ENCODE peak calls at places on chromosomes 6 and 20, in ten cellular contexts. A is body of pancreas, U is A673, P is GM12865, S is breast epithelium, G is cardiac muscle cell, E is astrocyte of the spinal cord, I is H1, W is IMR-90, H is thyroid gland. M is an unnamed sample.

GRCh38 chr6:169933839-169934698 is 182.6 kb downstream of the ERMARD start:
- DNase-seq in U (no peak), H (peak), G (no peak), S (peak), E (no peak), W (no peak), I (no peak), A (peak), P (no peak), M (peak)

GRCh38 chr6:139943391-139943790 is 568.9 kb upstream of the CITED2 start:
- DNase-seq in I (no peak), S (no peak), U (peak), G (no peak), P (no peak), W (peak), E (peak), A (no peak), H (no peak), M (peak)

GRCh38 chr20:29297411-29298270 is 1959.8 kb upstream of the DEFB115 start:
- DNase-seq in A (no peak), P (no peak), U (no peak), H (no peak), I (no peak), G (no peak), W (no peak), E (no peak), S (no peak), M (no peak)

GRCh38 chr20:51531141-51531710 is 11.3 kb downstream of the NFATC2 start:
- DNase-seq in P (peak), S (no peak), I (no peak), A (no peak), H (no peak), U (no peak), E (peak), G (no peak), W (peak), M (no peak)

GRCh38 chr6:32658268-32658897 is 8.1 kb downstream of the HLA-DQB1 start:
- DNase-seq in H (no peak), I (no peak), W (no peak), G (no peak), A (no peak), P (no peak), S (no peak), E (no peak), U (no peak), M (no peak)

GRCh38 chr6:45483501-45483900 is 105.8 kb upstream of the SUPT3H start:
- DNase-seq in E (peak), W (peak), P (no peak), H (no peak), I (no peak), G (no peak), U (peak), S (no peak), A (no peak), M (no peak)

GRCh38 chr20:14264869-14265268 is 72.5 kb downstream of the FLRT3 start:
- DNase-seq in H (no peak), E (peak), W (peak), P (peak), U (peak), A (no peak), G (no peak), I (no peak), S (no peak), M (peak)

GRCh38 chr20:21707999-21708737 is 2.7 kb downstream of the PAX1 start:
- DNase-seq in U (no peak), A (no peak), G (no peak), H (no peak), E (no peak), P (no peak), W (no peak), I (no peak), S (no peak), M (no peak)

GRCh38 chr6:24122139-24122538 is 3.9 kb upstream of the NRSN1 start:
- DNase-seq in P (no peak), U (no peak), H (no peak), W (no peak), G (no peak), E (no peak), I (no peak), S (no peak), A (no peak), M (no peak)

GRCh38 chr6:26468829-26469228 is 11.1 kb downstream of the BTN2A1 start:
- DNase-seq in P (no peak), E (no peak), U (no peak), I (no peak), G (no peak), W (no peak), S (no peak), H (no peak), A (no peak), M (no peak)

GRCh38 chr6:110255356-110255755 is 75.1 kb downstream of the CDC40 start:
- DNase-seq in W (peak), H (peak), P (peak), A (peak), I (peak), G (peak), E (peak), S (no peak), U (peak), M (peak)

DNA sequence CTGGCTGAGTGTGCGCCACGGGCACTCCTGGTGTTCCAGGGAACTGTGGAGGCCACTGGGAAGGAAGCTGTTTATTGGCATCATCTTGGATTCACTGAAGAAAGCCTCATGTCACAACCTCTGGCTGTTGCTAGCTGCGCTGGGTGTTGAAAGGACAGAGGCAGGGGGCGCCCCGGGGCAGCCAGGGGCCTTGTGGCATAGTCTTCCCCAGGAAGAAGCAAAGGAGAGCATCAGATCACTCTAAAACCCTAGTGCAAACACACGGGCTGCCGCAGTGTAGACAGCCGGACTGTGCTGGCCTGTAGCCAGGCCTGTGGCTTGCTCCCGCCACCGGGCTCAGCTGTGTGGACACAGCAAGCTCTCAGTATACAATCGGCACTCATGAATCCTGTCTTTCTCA is 23.8 kb upstream of the SMOC2 start:
- DNase-seq in S (no peak), G (no peak), H (peak), P (no peak), A (no peak), U (no peak), W (no peak), I (peak), E (no peak), M (no peak)
- H3K4me3 ChIP-seq in S (no peak), G (no peak), H (no peak), P (no peak), A (no peak), U (no peak), W (no peak), I (no peak), E (no peak), M (no peak)

GRCh38 chr6:360791-361373 is 30.7 kb upstream of the IRF4 start:
- DNase-seq in A (no peak), E (no peak), I (no peak), W (no peak), P (no peak), U (no peak), G (no peak), S (no peak), H (no peak), M (no peak)

GRCh38 chr6:362231-362923 is 29.2 kb upstream of the IRF4 start:
- DNase-seq in A (no peak), I (no peak), U (no peak), E (no peak), H (no peak), P (no peak), S (no peak), W (no peak), G (no peak), M (no peak)

GRCh38 chr6:362924-363249 is 28.7 kb upstream of the IRF4 start:
- DNase-seq in P (no peak), S (no peak), I (no peak), W (no peak), U (no peak), G (no peak), H (no peak), A (no peak), E (no peak), M (no peak)

GRCh38 chr6:363291-363690 is 28.3 kb upstream of the IRF4 start:
- DNase-seq in I (no peak), W (no peak), G (no peak), S (no peak), P (no peak), H (no peak), E (no peak), U (no peak), A (no peak), M (no peak)

DNA sequence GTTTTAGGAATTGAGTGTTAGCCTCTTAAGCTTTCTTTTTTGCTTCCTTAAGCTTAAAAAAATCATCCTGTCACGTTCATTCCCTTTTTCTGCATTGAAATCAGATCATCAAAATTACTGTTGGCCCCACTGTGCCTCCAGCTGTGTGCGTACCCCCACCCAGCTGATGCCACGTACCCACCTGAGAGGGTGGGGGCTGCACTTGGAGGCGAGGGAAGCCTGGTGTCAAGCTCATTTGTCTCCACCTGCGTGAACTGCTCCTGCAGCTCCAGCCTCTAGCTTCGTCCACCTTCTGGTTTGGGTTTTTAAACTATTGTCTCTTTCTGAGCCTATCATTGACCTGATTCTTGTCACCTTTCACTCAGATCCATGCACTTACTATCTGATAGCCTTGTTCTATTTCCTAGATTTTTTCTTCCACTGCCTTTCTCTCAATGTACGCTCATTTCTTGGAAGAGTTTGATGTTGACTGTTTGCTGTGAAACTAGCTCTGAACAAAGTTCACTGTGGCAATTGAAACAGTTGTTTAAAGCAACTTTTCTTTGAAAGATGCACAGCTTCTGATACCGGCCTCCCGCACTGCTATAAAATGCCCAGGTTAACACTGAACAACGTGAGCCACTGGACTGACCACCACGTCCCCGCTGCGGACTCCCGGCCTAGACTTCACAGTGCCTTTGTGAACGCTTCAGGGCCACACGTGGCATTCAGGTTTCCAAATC is 30.0 kb upstream of the IRF4 start:
- DNase-seq in S (no peak), E (no peak), W (no peak), P (no peak), G (no peak), I (no peak), H (no peak), U (no peak), A (no peak), M (no peak)
- TF ChIP-seq CTCF in S (no peak), E (no peak), W (no peak), P (no peak), G (no peak), I (no peak), H (no peak), U (no peak), A (no peak), M (no peak)

DNA sequence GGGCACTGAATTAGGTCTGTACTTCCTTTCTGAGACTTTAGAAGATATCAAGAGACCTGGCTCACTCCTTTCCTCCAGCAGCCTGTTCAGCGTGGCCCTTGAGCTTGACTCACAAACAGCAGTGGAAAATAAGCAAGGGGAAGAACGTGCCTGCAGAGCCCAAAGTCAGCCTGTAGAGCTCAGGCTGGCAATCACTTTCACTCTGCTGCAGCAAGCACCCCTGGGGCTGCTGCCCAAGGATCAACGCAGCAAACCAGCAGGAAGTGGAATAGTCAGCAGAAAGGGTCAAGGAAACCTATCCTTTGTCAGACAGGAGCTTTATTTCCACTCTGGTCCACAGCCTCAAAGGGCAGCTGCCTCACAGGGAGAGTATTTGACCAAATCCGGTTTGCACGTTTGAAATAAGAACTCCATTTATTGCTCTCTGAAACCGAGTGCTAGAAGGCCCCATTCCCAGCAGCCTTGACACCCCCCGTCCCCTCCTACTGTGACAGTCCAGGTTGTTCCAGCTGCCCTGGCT is 77.4 kb downstream of the PRDM1 start:
- DNase-seq in I (no peak), U (no peak), G (peak), W (peak), A (peak), H (no peak), S (no peak), P (peak), E (peak), M (peak)
- H3K4me3 ChIP-seq in I (no peak), U (no peak), G (no peak), W (no peak), A (no peak), H (no peak), S (no peak), P (peak), E (no peak), M (no peak)

GRCh38 chr6:70062010-70062409 is 195.7 kb downstream of the COL19A1 start:
- DNase-seq in U (no peak), G (no peak), W (no peak), P (no peak), I (no peak), H (no peak), A (no peak), E (no peak), S (no peak), M (no peak)
- TF ChIP-seq CTCF in U (no peak), G (no peak), W (no peak), P (no peak), I (no peak), H (no peak), A (no peak), E (no peak), S (no peak), M (no peak)

M was measured in fibroblast of the aortic adventitia.